ENCODE peak calls at places on chromosomes 7 and 10, in nine cellular contexts. N, U, J, M, B, X, Q, D and V are unnamed samples.

GRCh38 chr10:125448596-125448995 is 234.4 kb downstream of the TEX36 start:
- DNase-seq in Q (no peak), J (no peak), U (no peak), B (no peak), N (no peak), D (no peak), X (peak; percentile 4), M (no peak), V (peak; percentile 54)

GRCh38 chr7:27151341-27151944 is 940 bp downstream of the HOXA3 start:
- DNase-seq in J (peak; percentile 79), B (no peak), U (no peak), X (no peak), M (no peak), N (peak; percentile 81), Q (peak; percentile 76), D (peak; percentile 12), V (no peak)

GRCh38 chr10:31134303-31134928 is 102.8 kb upstream of the ZNF438 start:
- DNase-seq in X (peak; percentile 92), J (no peak), M (no peak), B (no peak), U (no peak), D (no peak), N (peak; percentile 67), Q (no peak), V (peak; percentile 84)

GRCh38 chr10:124125305-124126116 is 32.1 kb upstream of the CHST15 start:
- DNase-seq in D (no peak), B (no peak), X (no peak), Q (no peak), N (no peak), U (no peak), M (no peak), J (no peak), V (no peak)

GRCh38 chr7:142785841-142786250 is 15.1 kb downstream of the PRSS2 start:
- DNase-seq in U (no peak), J (peak; percentile 86), D (no peak), M (peak; percentile 64), B (no peak), X (no peak), Q (peak; percentile 25), N (no peak), V (no peak)

GRCh38 chr7:51224811-51225581 is 91.6 kb downstream of the COBL start:
- DNase-seq in B (no peak), J (no peak), U (no peak), Q (peak; percentile 34), X (no peak), M (no peak), N (no peak), D (no peak), V (no peak)

GRCh38 chr10:12608761-12609160 is 259.4 kb downstream of the CAMK1D start:
- DNase-seq in J (no peak), N (no peak), X (no peak), B (no peak), U (no peak), Q (no peak), D (no peak), M (no peak), V (no peak)

GRCh38 chr7:44557485-44557884 is 16.2 kb downstream of the DDX56 start:
- DNase-seq in U (no peak), M (no peak), D (no peak), J (no peak), Q (no peak), N (no peak), X (no peak), B (no peak), V (no peak)

GRCh38 chr10:74822583-74823089 is 3.8 kb upstream of the KAT6B start:
- DNase-seq in X (peak; percentile 83), N (no peak), M (no peak), B (no peak), J (no peak), U (no peak), Q (no peak), D (no peak), V (no peak)

GRCh38 chr7:158811894-158812293 is 17.4 kb downstream of the ESYT2 start:
- DNase-seq in M (no peak), X (no peak), D (no peak), Q (peak; percentile 78), U (peak; percentile 20), N (peak; percentile 73), B (no peak), J (no peak), V (no peak)

GRCh38 chr10:35471455-35471854 is 133.7 kb upstream of the GJD4 start:
- DNase-seq in N (no peak), J (no peak), Q (no peak), X (no peak), M (no peak), B (no peak), D (no peak), U (no peak), V (no peak)

GRCh38 chr7:127706766-127707165 is 54.8 kb downstream of the SND1 start:
- DNase-seq in M (no peak), D (no peak), B (no peak), U (no peak), X (no peak), Q (no peak), J (no peak), N (no peak), V (no peak)

GRCh38 chr7:99384523-99384922 is 10.0 kb downstream of the ARPC1B start:
- DNase-seq in D (no peak), B (no peak), N (no peak), Q (no peak), U (no peak), X (no peak), J (no peak), M (no peak), V (no peak)

GRCh38 chr7:155399577-155399976 is 58.4 kb upstream of the EN2 start:
- DNase-seq in X (no peak), D (no peak), J (peak; percentile 65), N (no peak), M (no peak), B (no peak), U (no peak), Q (no peak), V (no peak)

GRCh38 chr7:29866490-29866930 is 60.2 kb downstream of the WIPF3 start:
- DNase-seq in B (peak; percentile 45), X (peak; percentile 6), N (peak; percentile 86), J (no peak), M (no peak), D (peak; percentile 29), Q (no peak), U (peak; percentile 52), V (no peak)

GRCh38 chr7:128871050-128871449 is 8.4 kb downstream of the ATP6V1F start:
- DNase-seq in X (no peak), U (no peak), N (no peak), M (no peak), D (no peak), Q (no peak), J (no peak), B (no peak), V (no peak)

GRCh38 chr7:128869138-128869943 is 6.7 kb downstream of the ATP6V1F start:
- DNase-seq in N (no peak), U (peak; percentile 70), Q (peak; percentile 84), X (peak; percentile 23), J (peak; percentile 86), M (no peak), D (peak; percentile 42), B (peak; percentile 59), V (peak; percentile 69)

GRCh38 chr7:128867842-128868623 is 5.4 kb downstream of the ATP6V1F start:
- DNase-seq in B (no peak), J (no peak), D (no peak), M (no peak), X (peak; percentile 51), N (no peak), U (no peak), Q (no peak), V (peak; percentile 60)

GRCh38 chr7:128868624-128869137 is 6.0 kb downstream of the ATP6V1F start:
- DNase-seq in U (no peak), D (no peak), M (no peak), N (no peak), X (no peak), J (no peak), Q (no peak), B (no peak), V (no peak)

DNA sequence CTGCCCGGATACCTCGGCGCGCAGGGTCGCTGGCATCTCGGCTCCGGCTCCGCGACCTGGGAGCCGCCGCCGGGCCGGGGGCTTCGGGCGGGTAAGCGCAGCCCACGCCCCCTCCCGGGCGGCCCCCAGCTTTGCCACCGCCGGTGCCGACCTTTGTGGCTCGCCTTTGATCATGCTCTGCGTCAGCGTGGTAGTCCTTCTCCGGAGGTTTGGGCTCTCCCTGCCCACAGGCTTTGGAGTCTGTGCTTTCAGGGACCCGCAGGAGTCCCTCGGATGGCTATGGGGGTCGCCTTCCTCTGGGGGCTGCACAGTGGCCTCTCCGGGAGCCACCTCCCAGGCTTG is 7.3 kb downstream of the ATP6V1F start:
- DNase-seq in U (no peak), D (no peak), Q (no peak), B (no peak), M (no peak), X (no peak), N (no peak), J (no peak), V (no peak)
- H3K4me3 ChIP-seq in U (peak overlapping the region; percentile 73), D (peak overlapping the region; percentile 74), Q (peak overlapping the region; percentile 33), B (peak overlapping the region; percentile 68), M (peak overlapping the region; percentile 60), X (no peak overlapping the region), N (peak overlapping the region; percentile 68), J (peak overlapping the region; percentile 33), V (peak overlapping the region; percentile 63)

GRCh38 chr10:133481086-133481643 is 27.4 kb downstream of the SCART1 start:
- DNase-seq in X (no peak), Q (no peak), D (no peak), N (no peak), J (no peak), U (no peak), B (no peak), M (no peak), V (no peak)
- H3K9me3 ChIP-seq in X (peaks cover 3% of the 10 kb centered on the region), Q (no peaks in the 10 kb centered on the region), D (peaks cover 43% of the 10 kb centered on the region), N (peaks cover 6% of the 10 kb centered on the region), J (peaks cover 3% of the 10 kb centered on the region), U (peaks cover 38% of the 10 kb centered on the region), B (peaks cover 35% of the 10 kb centered on the region), M (peaks cover 4% of the 10 kb centered on the region), V (no peaks in the 10 kb centered on the region)

GRCh38 chr10:99172950-99173349 is 62.7 kb downstream of the HPSE2 start:
- DNase-seq in B (no peak), Q (no peak), J (no peak), M (no peak), U (no peak), X (no peak), N (no peak), D (no peak), V (no peak)
- TF ChIP-seq CTCF in B (no peak), Q (no peak), J (no peak), M (no peak), U (no peak), X (no peak), N (no peak), D (no peak), V (no peak)

GRCh38 chr10:50578949-50579348 is 44.8 kb downstream of the SGMS1 start:
- DNase-seq in B (no peak), J (no peak), N (no peak), M (no peak), Q (no peak), U (no peak), X (no peak), D (no peak), V (no peak)
- H3K4me3 ChIP-seq in B (no peak overlapping the region), J (no peak overlapping the region), N (no peak overlapping the region), M (no peak overlapping the region), Q (no peak overlapping the region), U (no peak overlapping the region), X (no peak overlapping the region), D (no peak overlapping the region), V (no peak overlapping the region)

DNA sequence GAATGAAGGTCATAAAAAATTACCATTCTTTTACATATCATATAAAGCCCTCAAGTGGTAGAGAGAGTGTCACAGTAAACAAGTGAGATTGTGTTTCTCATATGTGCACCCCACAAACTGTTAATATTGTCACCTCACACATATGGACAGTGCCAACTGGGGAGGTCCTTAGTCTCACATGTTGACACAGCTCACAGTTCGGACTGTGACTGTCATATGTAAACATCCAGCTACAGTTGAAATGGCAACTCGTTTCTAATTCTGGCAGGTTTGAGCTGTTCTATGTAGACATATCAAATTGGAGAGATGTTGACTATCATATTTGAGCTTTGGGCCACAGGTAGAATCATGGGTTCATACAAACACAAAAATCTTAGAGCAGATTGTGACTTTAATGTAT is 39.4 kb upstream of the ZNF107 start:
- DNase-seq in J (no peak), U (no peak), X (no peak), D (no peak), Q (no peak), N (no peak), M (no peak), B (no peak), V (no peak)
- H3K9me3 ChIP-seq in J (no peaks in the 10 kb centered on the region), U (no peaks in the 10 kb centered on the region), X (no peaks in the 10 kb centered on the region), D (no peaks in the 10 kb centered on the region), Q (no peaks in the 10 kb centered on the region), N (no peaks in the 10 kb centered on the region), M (no peaks in the 10 kb centered on the region), B (no peaks in the 10 kb centered on the region), V (no peaks in the 10 kb centered on the region)